ENCODE peak calls at places on chromosomes 16 and 17, in ten cellular contexts. One of them, this sample, is unnamed.

GRCh38 chr17:10661377-10661906 is 4.3 kb upstream of the MYH3 start:
- DNase-seq in BJ: no peak
- DNase-seq in progenitor cell of endocrine pancreas: no peak
- DNase-seq in activated CD8-positive, alpha-beta memory T cell treated with anti-CD3 and anti-CD28 coated beads for 4 hours: no peak
- DNase-seq in NCI-H1105 treated with DMSO at 0.1 percent for 48 hours: no peak
- DNase-seq in kidney glomerular epithelial cell: no peak
- DNase-seq in caudate nucleus: no peak
- DNase-seq in activated T-helper 1 cell treated with anti-CD3 and anti-CD28 coated beads, Interleukin-2, amount 50 U/mL, for 16 hours: no peak
- DNase-seq in hypothalamus: no peak
- DNase-seq in GM18507: no peak
- DNase-seq in this sample: no peak

GRCh38 chr17:16150251-16150859 is 65.0 kb downstream of the NCOR1 start:
- DNase-seq in activated T-helper 1 cell treated with anti-CD3 and anti-CD28 coated beads, Interleukin-2, amount 50 U/mL, for 16 hours: no peak
- DNase-seq in BJ: no peak
- DNase-seq in GM18507: no peak
- DNase-seq in NCI-H1105 treated with DMSO at 0.1 percent for 48 hours: no peak
- DNase-seq in progenitor cell of endocrine pancreas: no peak
- DNase-seq in activated CD8-positive, alpha-beta memory T cell treated with anti-CD3 and anti-CD28 coated beads for 4 hours: no peak
- DNase-seq in caudate nucleus: no peak
- DNase-seq in hypothalamus: no peak
- DNase-seq in kidney glomerular epithelial cell: no peak
- DNase-seq in this sample: no peak

GRCh38 chr17:82283208-82283749 is 9.8 kb upstream of the CSNK1D start:
- DNase-seq in hypothalamus: no peak
- DNase-seq in BJ: peak
- DNase-seq in activated T-helper 1 cell treated with anti-CD3 and anti-CD28 coated beads, Interleukin-2, amount 50 U/mL, for 16 hours: no peak
- DNase-seq in progenitor cell of endocrine pancreas: no peak
- DNase-seq in NCI-H1105 treated with DMSO at 0.1 percent for 48 hours: peak
- DNase-seq in kidney glomerular epithelial cell: peak
- DNase-seq in activated CD8-positive, alpha-beta memory T cell treated with anti-CD3 and anti-CD28 coated beads for 4 hours: no peak
- DNase-seq in GM18507: no peak
- DNase-seq in caudate nucleus: no peak
- DNase-seq in this sample: no peak

GRCh38 chr16:88390760-88391496 is 8.2 kb downstream of the ZNF469 start:
- DNase-seq in progenitor cell of endocrine pancreas: no peak
- DNase-seq in kidney glomerular epithelial cell: no peak
- DNase-seq in caudate nucleus: no peak
- DNase-seq in GM18507: no peak
- DNase-seq in NCI-H1105 treated with DMSO at 0.1 percent for 48 hours: no peak
- DNase-seq in activated T-helper 1 cell treated with anti-CD3 and anti-CD28 coated beads, Interleukin-2, amount 50 U/mL, for 16 hours: no peak
- DNase-seq in BJ: no peak
- DNase-seq in activated CD8-positive, alpha-beta memory T cell treated with anti-CD3 and anti-CD28 coated beads for 4 hours: no peak
- DNase-seq in hypothalamus: no peak
- DNase-seq in this sample: no peak

GRCh38 chr17:58631523-58632323 is 60.1 kb downstream of the TEX14 start:
- DNase-seq in kidney glomerular epithelial cell: peak
- DNase-seq in hypothalamus: peak
- DNase-seq in progenitor cell of endocrine pancreas: peak
- DNase-seq in BJ: peak
- DNase-seq in GM18507: no peak
- DNase-seq in NCI-H1105 treated with DMSO at 0.1 percent for 48 hours: peak
- DNase-seq in activated CD8-positive, alpha-beta memory T cell treated with anti-CD3 and anti-CD28 coated beads for 4 hours: peak
- DNase-seq in activated T-helper 1 cell treated with anti-CD3 and anti-CD28 coated beads, Interleukin-2, amount 50 U/mL, for 16 hours: peak
- DNase-seq in caudate nucleus: peak
- DNase-seq in this sample: peak

GRCh38 chr16:55628306-55628968 is 27.4 kb upstream of the SLC6A2 start:
- DNase-seq in NCI-H1105 treated with DMSO at 0.1 percent for 48 hours: no peak
- DNase-seq in activated T-helper 1 cell treated with anti-CD3 and anti-CD28 coated beads, Interleukin-2, amount 50 U/mL, for 16 hours: no peak
- DNase-seq in BJ: no peak
- DNase-seq in caudate nucleus: no peak
- DNase-seq in progenitor cell of endocrine pancreas: no peak
- DNase-seq in kidney glomerular epithelial cell: no peak
- DNase-seq in GM18507: no peak
- DNase-seq in activated CD8-positive, alpha-beta memory T cell treated with anti-CD3 and anti-CD28 coated beads for 4 hours: no peak
- DNase-seq in hypothalamus: no peak
- DNase-seq in this sample: no peak

GRCh38 chr17:29393451-29393850 is 3.3 kb downstream of the TAOK1 start:
- DNase-seq in hypothalamus: no peak
- DNase-seq in NCI-H1105 treated with DMSO at 0.1 percent for 48 hours: no peak
- DNase-seq in activated CD8-positive, alpha-beta memory T cell treated with anti-CD3 and anti-CD28 coated beads for 4 hours: no peak
- DNase-seq in caudate nucleus: no peak
- DNase-seq in BJ: no peak
- DNase-seq in kidney glomerular epithelial cell: no peak
- DNase-seq in activated T-helper 1 cell treated with anti-CD3 and anti-CD28 coated beads, Interleukin-2, amount 50 U/mL, for 16 hours: no peak
- DNase-seq in GM18507: no peak
- DNase-seq in progenitor cell of endocrine pancreas: no peak
- DNase-seq in this sample: no peak

GRCh38 chr16:66740010-66740409 is 11.4 kb downstream of the DYNC1LI2 start:
- DNase-seq in NCI-H1105 treated with DMSO at 0.1 percent for 48 hours: peak
- DNase-seq in BJ: no peak
- DNase-seq in activated CD8-positive, alpha-beta memory T cell treated with anti-CD3 and anti-CD28 coated beads for 4 hours: no peak
- DNase-seq in caudate nucleus: no peak
- DNase-seq in hypothalamus: no peak
- DNase-seq in kidney glomerular epithelial cell: peak
- DNase-seq in progenitor cell of endocrine pancreas: no peak
- DNase-seq in activated T-helper 1 cell treated with anti-CD3 and anti-CD28 coated beads, Interleukin-2, amount 50 U/mL, for 16 hours: no peak
- DNase-seq in GM18507: no peak
- DNase-seq in this sample: no peak

GRCh38 chr17:2695243-2695960 is 16.2 kb downstream of the CLUH start:
- DNase-seq in GM18507: no peak
- DNase-seq in kidney glomerular epithelial cell: no peak
- DNase-seq in BJ: no peak
- DNase-seq in caudate nucleus: no peak
- DNase-seq in activated CD8-positive, alpha-beta memory T cell treated with anti-CD3 and anti-CD28 coated beads for 4 hours: no peak
- DNase-seq in hypothalamus: no peak
- DNase-seq in activated T-helper 1 cell treated with anti-CD3 and anti-CD28 coated beads, Interleukin-2, amount 50 U/mL, for 16 hours: no peak
- DNase-seq in NCI-H1105 treated with DMSO at 0.1 percent for 48 hours: no peak
- DNase-seq in progenitor cell of endocrine pancreas: no peak
- DNase-seq in this sample: peak

GRCh38 chr16:56547120-56547948 is 17.5 kb upstream of the MT4 start:
- DNase-seq in GM18507: no peak
- DNase-seq in caudate nucleus: peak
- DNase-seq in NCI-H1105 treated with DMSO at 0.1 percent for 48 hours: peak
- DNase-seq in kidney glomerular epithelial cell: no peak
- DNase-seq in progenitor cell of endocrine pancreas: no peak
- DNase-seq in activated T-helper 1 cell treated with anti-CD3 and anti-CD28 coated beads, Interleukin-2, amount 50 U/mL, for 16 hours: no peak
- DNase-seq in hypothalamus: peak
- DNase-seq in activated CD8-positive, alpha-beta memory T cell treated with anti-CD3 and anti-CD28 coated beads for 4 hours: no peak
- DNase-seq in BJ: peak
- DNase-seq in this sample: no peak

GRCh38 chr17:50864747-50865059 is 1.5 kb downstream of the TOB1 start:
- DNase-seq in activated T-helper 1 cell treated with anti-CD3 and anti-CD28 coated beads, Interleukin-2, amount 50 U/mL, for 16 hours: no peak
- DNase-seq in caudate nucleus: no peak
- DNase-seq in BJ: no peak
- DNase-seq in activated CD8-positive, alpha-beta memory T cell treated with anti-CD3 and anti-CD28 coated beads for 4 hours: no peak
- DNase-seq in GM18507: no peak
- DNase-seq in hypothalamus: no peak
- DNase-seq in kidney glomerular epithelial cell: no peak
- DNase-seq in progenitor cell of endocrine pancreas: no peak
- DNase-seq in NCI-H1105 treated with DMSO at 0.1 percent for 48 hours: no peak
- DNase-seq in this sample: no peak

GRCh38 chr16:47627056-47627455 is 165.9 kb downstream of the PHKB start:
- DNase-seq in hypothalamus: no peak
- DNase-seq in progenitor cell of endocrine pancreas: no peak
- DNase-seq in BJ: no peak
- DNase-seq in activated CD8-positive, alpha-beta memory T cell treated with anti-CD3 and anti-CD28 coated beads for 4 hours: no peak
- DNase-seq in NCI-H1105 treated with DMSO at 0.1 percent for 48 hours: no peak
- DNase-seq in kidney glomerular epithelial cell: no peak
- DNase-seq in caudate nucleus: no peak
- DNase-seq in activated T-helper 1 cell treated with anti-CD3 and anti-CD28 coated beads, Interleukin-2, amount 50 U/mL, for 16 hours: no peak
- DNase-seq in GM18507: no peak
- DNase-seq in this sample: no peak

GRCh38 chr16:85424260-85425060 is 188.7 kb upstream of the GSE1 start:
- DNase-seq in activated CD8-positive, alpha-beta memory T cell treated with anti-CD3 and anti-CD28 coated beads for 4 hours: no peak
- DNase-seq in caudate nucleus: no peak
- DNase-seq in BJ: no peak
- DNase-seq in activated T-helper 1 cell treated with anti-CD3 and anti-CD28 coated beads, Interleukin-2, amount 50 U/mL, for 16 hours: no peak
- DNase-seq in NCI-H1105 treated with DMSO at 0.1 percent for 48 hours: peak
- DNase-seq in kidney glomerular epithelial cell: no peak
- DNase-seq in GM18507: no peak
- DNase-seq in hypothalamus: no peak
- DNase-seq in progenitor cell of endocrine pancreas: no peak
- DNase-seq in this sample: peak

GRCh38 chr17:35947156-35947585 is 3.7 kb upstream of the LYZL6 start:
- DNase-seq in NCI-H1105 treated with DMSO at 0.1 percent for 48 hours: peak
- DNase-seq in GM18507: no peak
- DNase-seq in caudate nucleus: no peak
- DNase-seq in BJ: no peak
- DNase-seq in hypothalamus: no peak
- DNase-seq in activated CD8-positive, alpha-beta memory T cell treated with anti-CD3 and anti-CD28 coated beads for 4 hours: no peak
- DNase-seq in progenitor cell of endocrine pancreas: peak
- DNase-seq in activated T-helper 1 cell treated with anti-CD3 and anti-CD28 coated beads, Interleukin-2, amount 50 U/mL, for 16 hours: peak
- DNase-seq in kidney glomerular epithelial cell: peak
- DNase-seq in this sample: no peak

GRCh38 chr16:13313351-13313750 is 412.0 kb downstream of the SHISA9 start:
- DNase-seq in hypothalamus: no peak
- DNase-seq in progenitor cell of endocrine pancreas: no peak
- DNase-seq in activated CD8-positive, alpha-beta memory T cell treated with anti-CD3 and anti-CD28 coated beads for 4 hours: no peak
- DNase-seq in activated T-helper 1 cell treated with anti-CD3 and anti-CD28 coated beads, Interleukin-2, amount 50 U/mL, for 16 hours: no peak
- DNase-seq in caudate nucleus: no peak
- DNase-seq in NCI-H1105 treated with DMSO at 0.1 percent for 48 hours: no peak
- DNase-seq in GM18507: no peak
- DNase-seq in BJ: no peak
- DNase-seq in kidney glomerular epithelial cell: no peak
- DNase-seq in this sample: no peak

GRCh38 chr16:65698943-65699342 is 577.1 kb upstream of the CDH11 start:
- DNase-seq in hypothalamus: no peak
- DNase-seq in activated T-helper 1 cell treated with anti-CD3 and anti-CD28 coated beads, Interleukin-2, amount 50 U/mL, for 16 hours: no peak
- DNase-seq in progenitor cell of endocrine pancreas: no peak
- DNase-seq in kidney glomerular epithelial cell: no peak
- DNase-seq in GM18507: no peak
- DNase-seq in BJ: no peak
- DNase-seq in activated CD8-positive, alpha-beta memory T cell treated with anti-CD3 and anti-CD28 coated beads for 4 hours: no peak
- DNase-seq in caudate nucleus: no peak
- DNase-seq in NCI-H1105 treated with DMSO at 0.1 percent for 48 hours: no peak
- DNase-seq in this sample: no peak

GRCh38 chr17:18004345-18004744 is 31.7 kb downstream of the DRC3 start:
- DNase-seq in activated T-helper 1 cell treated with anti-CD3 and anti-CD28 coated beads, Interleukin-2, amount 50 U/mL, for 16 hours: no peak
- DNase-seq in kidney glomerular epithelial cell: no peak
- DNase-seq in hypothalamus: no peak
- DNase-seq in progenitor cell of endocrine pancreas: no peak
- DNase-seq in BJ: no peak
- DNase-seq in activated CD8-positive, alpha-beta memory T cell treated with anti-CD3 and anti-CD28 coated beads for 4 hours: no peak
- DNase-seq in NCI-H1105 treated with DMSO at 0.1 percent for 48 hours: peak
- DNase-seq in caudate nucleus: no peak
- DNase-seq in GM18507: no peak
- DNase-seq in this sample: no peak

GRCh38 chr17:79183221-79184158 is 108.9 kb downstream of the ENGASE start:
- DNase-seq in NCI-H1105 treated with DMSO at 0.1 percent for 48 hours: peak
- DNase-seq in progenitor cell of endocrine pancreas: peak
- DNase-seq in caudate nucleus: peak
- DNase-seq in activated T-helper 1 cell treated with anti-CD3 and anti-CD28 coated beads, Interleukin-2, amount 50 U/mL, for 16 hours: no peak
- DNase-seq in hypothalamus: peak
- DNase-seq in activated CD8-positive, alpha-beta memory T cell treated with anti-CD3 and anti-CD28 coated beads for 4 hours: no peak
- DNase-seq in BJ: no peak
- DNase-seq in GM18507: no peak
- DNase-seq in kidney glomerular epithelial cell: no peak
- DNase-seq in this sample: no peak

GRCh38 chr16:84718-85452 is 6.9 kb downstream of the MPG start:
- DNase-seq in caudate nucleus: peak
- DNase-seq in hypothalamus: peak
- DNase-seq in activated CD8-positive, alpha-beta memory T cell treated with anti-CD3 and anti-CD28 coated beads for 4 hours: peak
- DNase-seq in kidney glomerular epithelial cell: peak
- DNase-seq in BJ: peak
- DNase-seq in GM18507: peak
- DNase-seq in NCI-H1105 treated with DMSO at 0.1 percent for 48 hours: peak
- DNase-seq in activated T-helper 1 cell treated with anti-CD3 and anti-CD28 coated beads, Interleukin-2, amount 50 U/mL, for 16 hours: no peak
- DNase-seq in progenitor cell of endocrine pancreas: no peak
- DNase-seq in this sample: peak

GRCh38 chr17:37518816-37519215 is 29.1 kb downstream of the DUSP14 start:
- DNase-seq in caudate nucleus: no peak
- DNase-seq in kidney glomerular epithelial cell: no peak
- DNase-seq in BJ: no peak
- DNase-seq in NCI-H1105 treated with DMSO at 0.1 percent for 48 hours: no peak
- DNase-seq in hypothalamus: no peak
- DNase-seq in progenitor cell of endocrine pancreas: no peak
- DNase-seq in activated CD8-positive, alpha-beta memory T cell treated with anti-CD3 and anti-CD28 coated beads for 4 hours: no peak
- DNase-seq in activated T-helper 1 cell treated with anti-CD3 and anti-CD28 coated beads, Interleukin-2, amount 50 U/mL, for 16 hours: no peak
- DNase-seq in GM18507: no peak
- DNase-seq in this sample: no peak